ENCODE peak calls at places on chromosome 20, in five cellular contexts. R is HepG2, K is H1, N is GM12891, H is GM12878. I is an unnamed sample.

GRCh38 chr20:51354191-51354768 is 188.2 kb downstream of the NFATC2 start:
- DNase-seq in R (no peak), K (no peak), N (no peak), H (no peak), I (no peak)

GRCh38 chr20:63005862-63006564 is 751 bp downstream of the BHLHE23 start:
- DNase-seq in R (no peak), K (no peak), N (no peak), H (no peak), I (no peak)

GRCh38 chr20:63701329-63702035 is 5.0 kb downstream of the TNFRSF6B start:
- DNase-seq in R (no peak), K (no peak), N (peak), H (no peak), I (peak)

GRCh38 chr20:58130574-58130973 is 97.9 kb downstream of the ANKRD60 start:
- DNase-seq in R (no peak), K (no peak), N (no peak), H (no peak), I (no peak)

GRCh38 chr20:25863536-25864325 is 167.1 kb upstream of the ZNF337 start:
- DNase-seq in R (peak), K (no peak), N (no peak), H (no peak), I (no peak)

GRCh38 chr20:16011061-16011460 is 562.2 kb downstream of the KIF16B start:
- DNase-seq in R (no peak), K (no peak), N (no peak), H (no peak), I (no peak)

GRCh38 chr20:20161611-20162010 is 109.3 kb downstream of the CFAP61 start:
- DNase-seq in R (no peak), K (no peak), N (no peak), H (no peak), I (no peak)

GRCh38 chr20:32538526-32538918 is 46.6 kb downstream of the NOL4L start:
- DNase-seq in R (no peak), K (no peak), N (no peak), H (no peak), I (no peak)

GRCh38 chr20:24587384-24588046 is 118.1 kb downstream of the SYNDIG1 start:
- DNase-seq in R (no peak), K (no peak), N (no peak), H (no peak), I (no peak)

GRCh38 chr20:6269163-6269873 is 146.5 kb upstream of the FERMT1 start:
- DNase-seq in R (no peak), K (no peak), N (no peak), H (no peak), I (no peak)

GRCh38 chr20:20435453-20435852 is 67.5 kb downstream of the INSM1 start:
- DNase-seq in R (no peak), K (no peak), N (no peak), H (no peak), I (no peak)

GRCh38 chr20:25586877-25587276 is 1.5 kb upstream of the NINL start:
- DNase-seq in R (no peak), K (no peak), N (no peak), H (no peak), I (no peak)

GRCh38 chr20:4951299-4951698 is 50.0 kb downstream of the SLC23A2 start:
- DNase-seq in R (no peak), K (no peak), N (no peak), H (no peak), I (no peak)

GRCh38 chr20:32034581-32035397 is 17.3 kb upstream of the HCK start:
- DNase-seq in R (no peak), K (no peak), N (no peak), H (no peak), I (no peak)

GRCh38 chr20:15917333-15917732 is 655.9 kb downstream of the KIF16B start:
- DNase-seq in R (no peak), K (no peak), N (no peak), H (no peak), I (no peak)

GRCh38 chr20:43569282-43569681 is 10.5 kb downstream of the SGK2 start:
- DNase-seq in R (no peak), K (no peak), N (no peak), H (no peak), I (no peak)

GRCh38 chr20:5531318-5532081 is 214.7 kb upstream of the PROKR2 start:
- DNase-seq in R (no peak), K (no peak), N (no peak), H (no peak), I (no peak)

GRCh38 chr20:41398408-41398807 is 31.8 kb upstream of the EMILIN3 start:
- DNase-seq in R (no peak), K (no peak), N (no peak), H (no peak), I (no peak)

GRCh38 chr20:478949-479429 is 16.7 kb upstream of the TBC1D20 start:
- DNase-seq in R (peak), K (no peak), N (peak), H (no peak), I (peak)
- TF ChIP-seq TAF1 in R (no peak), K (no peak), N (no peak), H (no peak), I (no peak)

GRCh38 chr20:48627737-48628128 is 200.1 kb downstream of the PREX1 start:
- DNase-seq in R (no peak), K (no peak), N (no peak), H (no peak), I (no peak)
- TF ChIP-seq POLR2A in R (no peak), K (no peak), N (no peak), H (peak), I (no peak)

GRCh38 chr20:35314460-35315198 is 22.4 kb upstream of the FAM83C start:
- DNase-seq in R (no peak), K (no peak), N (no peak), H (no peak), I (no peak)

GRCh38 chr20:35315199-35316020 is 23.2 kb upstream of the FAM83C start:
- DNase-seq in R (no peak), K (no peak), N (no peak), H (no peak), I (no peak)

GRCh38 chr20:35311409-35311808 is 19.2 kb upstream of the FAM83C start:
- DNase-seq in R (no peak), K (no peak), N (no peak), H (no peak), I (no peak)

GRCh38 chr20:35311822-35312221 is 19.6 kb upstream of the FAM83C start:
- DNase-seq in R (no peak), K (no peak), N (no peak), H (no peak), I (no peak)

GRCh38 chr20:35312348-35312747 is 20.1 kb upstream of the FAM83C start:
- DNase-seq in R (peak), K (no peak), N (no peak), H (peak), I (no peak)
- TF ChIP-seq POLR2AphosphoS5 in R (no peak), K (no peak), N (no peak), H (no peak), I (no peak)

DNA sequence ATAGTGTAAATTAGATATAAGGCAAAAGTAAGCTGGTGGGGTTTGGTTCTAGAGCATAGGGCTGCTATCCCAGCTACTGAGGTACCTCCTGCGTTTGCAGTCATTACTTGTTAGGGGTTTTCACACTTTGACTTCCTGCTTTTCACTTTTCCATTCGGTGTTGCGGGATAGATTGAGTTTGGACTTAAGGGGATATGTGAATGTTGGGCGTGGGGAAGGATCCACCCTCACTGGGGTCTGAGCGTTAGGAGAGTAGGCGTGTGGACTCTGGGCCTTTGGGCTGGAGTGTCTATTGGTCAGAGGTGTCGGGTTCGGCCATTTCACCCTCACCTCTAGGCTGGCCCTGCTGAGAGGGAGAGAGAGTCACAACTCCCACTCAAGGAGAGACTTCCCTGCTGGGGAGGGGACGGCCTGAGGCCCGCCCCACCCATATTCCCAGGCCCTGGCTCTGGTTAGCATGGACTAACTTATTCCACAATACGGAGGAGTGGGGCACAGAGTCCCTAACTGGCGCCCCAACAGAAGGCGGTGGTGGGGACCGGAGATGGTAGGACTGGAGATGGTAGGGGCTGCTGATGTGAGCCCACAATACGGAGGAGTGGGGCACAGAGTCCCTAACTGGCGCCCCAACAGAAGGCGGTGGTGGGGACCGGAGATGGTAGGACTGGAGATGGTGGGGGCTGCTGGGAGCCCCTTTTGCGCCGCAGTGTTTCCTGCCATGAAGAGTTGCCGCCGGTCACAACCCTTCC is 1.6 kb upstream of the PTPRA start:
- DNase-seq in R (peak), K (no peak), N (no peak), H (no peak), I (no peak)
- TF ChIP-seq TAF1 in R (no peak), K (no peak), N (no peak), H (no peak), I (no peak)

GRCh38 chr20:37407117-37407566 is 61.2 kb downstream of the SRC start:
- DNase-seq in R (no peak), K (no peak), N (no peak), H (no peak), I (no peak)

GRCh38 chr20:37405351-37405897 is 59.5 kb downstream of the SRC start:
- DNase-seq in R (no peak), K (no peak), N (no peak), H (no peak), I (no peak)

GRCh38 chr20:37404461-37404881 is 58.5 kb downstream of the SRC start:
- DNase-seq in R (no peak), K (no peak), N (no peak), H (no peak), I (no peak)

GRCh38 chr20:37407573-37408002 is 61.6 kb downstream of the SRC start:
- DNase-seq in R (peak), K (no peak), N (no peak), H (no peak), I (no peak)

GRCh38 chr20:37406010-37406998 is 60.4 kb downstream of the SRC start:
- DNase-seq in R (no peak), K (no peak), N (peak), H (no peak), I (peak)
- TF ChIP-seq POLR2A in R (peak), K (peak), N (peak), H (peak), I (peak)

I was measured in GM12892.